ENCODE peak calls at places on chromosomes 6 and 20, in five cellular contexts. E, C, J, V and H are unnamed samples.
A peak's percentile ranks its signal among the peaks of the same experiment; 100 is the strongest.

GRCh38 chr6:101779051-101779844 is 385.7 kb downstream of the GRIK2 start:
- DNase-seq in E (no peak), C (no peak), J (no peak), V (no peak), H (no peak)

GRCh38 chr20:38141154-38141888 is 23.7 kb downstream of the TGM2 start:
- DNase-seq in E (no peak), C (no peak), J (no peak), V (no peak), H (no peak)

GRCh38 chr6:133300896-133301295 is 59.7 kb downstream of the EYA4 start:
- DNase-seq in E (no peak), C (no peak), J (no peak), V (no peak), H (no peak)

GRCh38 chr20:37323985-37324384 is 22.0 kb upstream of the SRC start:
- DNase-seq in E (no peak), C (no peak), J (no peak), V (no peak), H (no peak)

GRCh38 chr6:144346719-144347446 is 61.7 kb downstream of the UTRN start:
- DNase-seq in E (peak; percentile 72), C (no peak), J (no peak), V (no peak), H (no peak)

GRCh38 chr6:27544612-27545260 is 71.8 kb upstream of the ZNF184 start:
- DNase-seq in E (no peak), C (no peak), J (no peak), V (no peak), H (no peak)

GRCh38 chr20:51211191-51211590 is 188.3 kb upstream of the KCNG1 start:
- DNase-seq in E (no peak), C (no peak), J (no peak), V (no peak), H (no peak)

GRCh38 chr20:5714261-5715041 is 35.8 kb upstream of the SHLD1 start:
- DNase-seq in E (no peak), C (no peak), J (no peak), V (no peak), H (no peak)

GRCh38 chr6:132465530-132466485 is 47.1 kb downstream of the STX7 start:
- DNase-seq in E (no peak), C (no peak), J (no peak), V (no peak), H (no peak)

GRCh38 chr6:124999105-124999764 is 37.0 kb downstream of the RNF217 start:
- DNase-seq in E (no peak), C (no peak), J (no peak), V (no peak), H (no peak)

GRCh38 chr6:34243901-34244884 is 4.6 kb downstream of the SMIM29 start:
- DNase-seq in E (peak; percentile 89), C (peak; percentile 77), J (peak; percentile 64), V (peak; percentile 88), H (no peak)

GRCh38 chr6:188821-189655 is 103.2 kb upstream of the DUSP22 start:
- DNase-seq in E (peak; percentile 79), C (peak; percentile 86), J (peak; percentile 26), V (peak; percentile 77), H (peak; percentile 92)

DNA sequence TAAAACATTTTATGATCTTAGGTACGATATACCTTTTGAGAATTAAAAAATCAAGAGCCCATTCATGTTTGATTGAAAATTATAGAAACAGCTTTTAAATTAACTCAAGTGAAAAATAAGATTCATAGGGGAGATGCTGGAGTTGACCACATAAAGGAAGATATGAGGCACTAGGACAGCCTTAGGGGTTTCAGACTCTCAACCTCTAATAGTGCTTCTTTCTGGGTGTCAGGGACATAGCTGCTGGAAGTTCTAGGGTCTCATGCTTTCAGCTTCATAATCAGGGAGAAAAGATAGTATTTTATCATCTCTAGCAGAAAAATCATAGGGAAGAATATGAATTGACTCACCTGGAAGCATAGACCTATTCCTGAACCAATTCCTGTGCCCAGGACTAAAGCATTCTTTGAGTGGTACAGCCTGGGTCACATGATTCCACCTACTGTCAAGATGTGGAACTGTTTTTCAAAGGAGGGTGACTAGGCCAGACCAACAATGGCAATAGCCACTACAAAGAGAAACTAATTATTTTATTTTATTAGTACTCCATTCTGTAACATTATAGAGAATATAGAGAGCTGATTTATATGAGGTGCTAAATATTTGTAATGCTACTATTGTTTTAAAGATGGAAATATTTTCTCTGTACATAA is 27.8 kb upstream of the CENPW start:
- DNase-seq in E (no peak), C (no peak), J (no peak), V (no peak), H (no peak)
- TF ChIP-seq CTCF in E (no peak), C (no peak), J (peak; percentile 46), V (no peak), H (peak; percentile 26)

GRCh38 chr20:63858393-63859165 is 2.7 kb upstream of the ABHD16B start:
- DNase-seq in E (peak; percentile 44), C (no peak), J (no peak), V (no peak), H (no peak)
- TF ChIP-seq CTCF in E (peak; percentile 22), C (peak; percentile 11), J (peak; percentile 38), V (peak; percentile 23), H (peak; percentile 63)

GRCh38 chr20:22830138-22830537 is 205.0 kb upstream of the SSTR4 start:
- DNase-seq in E (no peak), C (no peak), J (no peak), V (no peak), H (no peak)
- TF ChIP-seq CTCF in E (no peak), C (no peak), J (no peak), V (no peak), H (no peak)

GRCh38 chr6:120764312-120764711 is 570.0 kb downstream of the TBC1D32 start:
- DNase-seq in E (no peak), C (no peak), J (no peak), V (no peak), H (no peak)
- TF ChIP-seq CTCF in E (no peak), C (no peak), J (no peak), V (no peak), H (no peak)

GRCh38 chr20:18001131-18001921 is 32.5 kb downstream of the MGME1 start:
- DNase-seq in E (peak; percentile 88), C (peak; percentile 50), J (peak; percentile 62), V (peak; percentile 88), H (no peak)
- TF ChIP-seq CTCF in E (no peak), C (no peak), J (no peak), V (no peak), H (no peak)

GRCh38 chr6:42879372-42880239 is at the start of gene RPL7L1:
- DNase-seq in E (peak; percentile 88), C (peak; percentile 84), J (peak; percentile 58), V (peak; percentile 90), H (peak; percentile 90)
- TF ChIP-seq CTCF in E (peak; percentile 46), C (no peak), J (peak; percentile 10), V (peak; percentile 12), H (no peak)